ENCODE peak calls at places on chromosomes 11 and 22, in nine cellular contexts. N, O, Y, V, P, Z, Q, I and E are unnamed samples.

GRCh38 chr11:118002541-118003019 is 16.4 kb downstream of the IL10RA start:
- DNase-seq in P (no peak), I (no peak), Y (no peak), O (peak), N (no peak), Z (peak), V (no peak), Q (no peak), E (peak)

GRCh38 chr11:64165842-64166635 is at the start of gene MACROD1:
- DNase-seq in N (peak), O (peak), Q (peak), Y (peak), P (peak), V (peak), I (peak), Z (peak), E (peak)

GRCh38 chr22:25069758-25070461 is 117.4 kb downstream of the KIAA1671 start:
- DNase-seq in O (no peak), N (no peak), Q (no peak), Z (no peak), Y (no peak), P (no peak), I (no peak), V (no peak), E (peak)

GRCh38 chr22:45212306-45212709 is 28.4 kb downstream of the KIAA0930 start:
- DNase-seq in P (peak), V (peak), Q (peak), Y (no peak), N (peak), Z (peak), I (peak), O (peak), E (peak)

GRCh38 chr22:38460367-38460952 is 5.5 kb upstream of the KCNJ4 start:
- DNase-seq in I (no peak), O (no peak), N (no peak), Q (peak), V (no peak), P (no peak), Y (no peak), Z (no peak), E (peak)

GRCh38 chr11:62832346-62833234 is at the start of gene TEX54:
- DNase-seq in O (no peak), V (no peak), P (peak), Y (no peak), Q (no peak), N (no peak), Z (peak), I (no peak), E (peak)

GRCh38 chr11:135073870-135074269 is 661.8 kb upstream of the B3GAT1 start:
- DNase-seq in P (no peak), N (no peak), Y (no peak), Z (no peak), O (no peak), Q (no peak), I (no peak), V (no peak), E (no peak)

GRCh38 chr22:37089451-37089850 is 20.1 kb downstream of the TMPRSS6 start:
- DNase-seq in I (no peak), V (no peak), Y (no peak), P (no peak), Z (peak), N (no peak), O (no peak), Q (no peak), E (no peak)

GRCh38 chr22:38041760-38042584 is 15.2 kb upstream of the PICK1 start:
- DNase-seq in I (no peak), O (no peak), Y (no peak), V (no peak), N (no peak), P (no peak), Z (no peak), Q (no peak), E (no peak)

GRCh38 chr11:3840289-3840869 is 380 bp downstream of the RHOG start:
- DNase-seq in I (no peak), P (no peak), Z (peak), Y (no peak), N (peak), O (no peak), Q (peak), V (no peak), E (peak)

GRCh38 chr22:34236527-34236926 is 316.3 kb upstream of the LARGE1 start:
- DNase-seq in V (no peak), P (no peak), O (peak), Z (no peak), Y (no peak), I (no peak), Q (no peak), N (no peak), E (peak)

GRCh38 chr11:15107730-15108515 is 6.8 kb upstream of the INSC start:
- DNase-seq in O (no peak), V (peak), Z (no peak), P (no peak), I (no peak), N (no peak), Y (no peak), Q (no peak), E (no peak)

GRCh38 chr11:132101861-132102260 is 731.4 kb downstream of the NTM start:
- DNase-seq in P (no peak), Q (peak), Z (no peak), I (no peak), O (no peak), V (peak), N (no peak), Y (no peak), E (no peak)

GRCh38 chr11:69516526-69516925 is 35.1 kb downstream of the LINC01488 start:
- DNase-seq in P (no peak), N (no peak), Y (no peak), O (no peak), I (no peak), V (peak), Z (peak), Q (no peak), E (no peak)

GRCh38 chr11:72251614-72252013 is 7.6 kb upstream of the PHOX2A start:
- DNase-seq in Z (no peak), Q (no peak), Y (no peak), N (no peak), V (no peak), I (no peak), P (no peak), O (no peak), E (no peak)

GRCh38 chr11:3840870-3841425 is at the start of gene RHOG:
- DNase-seq in P (peak), V (peak), Y (peak), Z (peak), Q (peak), N (peak), I (peak), O (peak), E (peak)

GRCh38 chr22:23054531-23055257 is 15.6 kb upstream of the GNAZ start:
- DNase-seq in Y (no peak), P (no peak), V (no peak), Z (no peak), Q (peak), I (no peak), O (no peak), N (no peak), E (no peak)

GRCh38 chr22:23090079-23090835 is 19.9 kb downstream of the GNAZ start:
- DNase-seq in Z (no peak), Y (no peak), V (no peak), Q (no peak), P (no peak), N (no peak), O (no peak), I (no peak), E (no peak)

GRCh38 chr11:123822591-123822990 is 16.4 kb upstream of the OR6M1 start:
- DNase-seq in P (no peak), Y (no peak), O (no peak), Z (no peak), V (peak), I (no peak), Q (no peak), N (no peak), E (no peak)

GRCh38 chr11:33753304-33753703 is 17.1 kb upstream of the CD59 start:
- DNase-seq in I (no peak), Z (no peak), Y (no peak), V (peak), P (no peak), Q (no peak), N (no peak), O (no peak), E (no peak)

GRCh38 chr11:2788751-2789140 is 89.0 kb upstream of the KCNQ1OT1 start:
- DNase-seq in Q (no peak), Y (no peak), O (peak), N (peak), Z (peak), P (no peak), V (no peak), I (no peak), E (peak)

GRCh38 chr22:37295213-37295886 is 13.0 kb downstream of the CYTH4 start:
- DNase-seq in Z (no peak), O (no peak), Y (no peak), Q (no peak), I (no peak), N (no peak), V (no peak), P (no peak), E (peak)

GRCh38 chr11:114226283-114226859 is 69.8 kb upstream of the NNMT start:
- DNase-seq in Z (no peak), O (no peak), V (no peak), I (no peak), N (no peak), P (no peak), Q (no peak), Y (no peak), E (peak)

GRCh38 chr11:66800720-66801428 is 42.4 kb upstream of the RCE1 start:
- DNase-seq in N (no peak), Q (no peak), O (no peak), Y (no peak), Z (no peak), I (no peak), P (no peak), V (no peak), E (no peak)

GRCh38 chr11:114196994-114197702 is 99.1 kb upstream of the NNMT start:
- DNase-seq in Q (no peak), N (no peak), O (no peak), Y (no peak), Z (no peak), P (no peak), V (no peak), I (no peak), E (no peak)

GRCh38 chr11:1619449-1619848 is 2.5 kb downstream of the KRTAP5-4 start:
- DNase-seq in Y (no peak), P (no peak), O (no peak), I (no peak), N (no peak), Z (no peak), V (no peak), Q (no peak), E (no peak)

GRCh38 chr11:17991799-17992433 is 20.9 kb downstream of the SERGEF start:
- DNase-seq in Y (no peak), V (peak), O (no peak), N (peak), Q (peak), I (peak), P (no peak), Z (no peak), E (no peak)

GRCh38 chr22:38826386-38826785 is 17.4 kb downstream of the NPTXR start:
- DNase-seq in N (no peak), I (no peak), Z (peak), Q (no peak), P (no peak), Y (no peak), O (no peak), V (no peak), E (no peak)

DNA sequence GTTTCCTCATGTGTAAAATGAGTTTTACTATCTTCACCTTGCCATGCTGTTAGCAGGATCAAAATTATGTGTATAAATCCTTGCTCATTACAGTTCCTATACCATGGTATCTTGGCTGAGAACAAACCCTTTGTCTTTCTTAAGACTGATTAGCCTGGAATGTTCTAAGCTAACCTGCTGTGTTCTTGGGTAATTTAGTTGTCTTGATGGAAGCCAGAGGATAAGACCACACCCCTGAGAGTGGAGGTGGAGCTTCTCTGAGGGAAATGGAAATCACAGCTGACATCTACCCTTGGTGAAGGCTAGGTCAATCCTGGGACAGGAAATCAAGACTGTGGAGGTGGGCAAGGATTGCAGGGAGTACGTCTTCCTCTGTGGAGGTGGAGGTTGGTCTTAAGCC is 206.1 kb upstream of the ARHGAP20 start:
- DNase-seq in Z (no peak), V (no peak), P (no peak), Q (no peak), I (no peak), Y (no peak), N (no peak), O (no peak), E (no peak)
- H3K27ac ChIP-seq in Z (no peak), V (no peak), P (no peak), Q (no peak), I (no peak), Y (no peak), N (no peak), O (no peak), E (no peak)

GRCh38 chr11:27930946-27931345 is 177.0 kb downstream of the KIF18A start:
- DNase-seq in Q (no peak), N (no peak), Y (no peak), I (no peak), P (no peak), Z (no peak), O (no peak), V (no peak), E (no peak)

GRCh38 chr11:27938011-27938410 is 169.9 kb downstream of the KIF18A start:
- DNase-seq in V (peak), P (no peak), Q (no peak), Z (no peak), N (no peak), Y (no peak), O (no peak), I (no peak), E (no peak)

GRCh38 chr11:27934830-27935145 is 173.2 kb downstream of the KIF18A start:
- DNase-seq in Y (no peak), O (no peak), N (peak), I (peak), V (peak), Q (no peak), Z (no peak), P (no peak), E (no peak)

DNA sequence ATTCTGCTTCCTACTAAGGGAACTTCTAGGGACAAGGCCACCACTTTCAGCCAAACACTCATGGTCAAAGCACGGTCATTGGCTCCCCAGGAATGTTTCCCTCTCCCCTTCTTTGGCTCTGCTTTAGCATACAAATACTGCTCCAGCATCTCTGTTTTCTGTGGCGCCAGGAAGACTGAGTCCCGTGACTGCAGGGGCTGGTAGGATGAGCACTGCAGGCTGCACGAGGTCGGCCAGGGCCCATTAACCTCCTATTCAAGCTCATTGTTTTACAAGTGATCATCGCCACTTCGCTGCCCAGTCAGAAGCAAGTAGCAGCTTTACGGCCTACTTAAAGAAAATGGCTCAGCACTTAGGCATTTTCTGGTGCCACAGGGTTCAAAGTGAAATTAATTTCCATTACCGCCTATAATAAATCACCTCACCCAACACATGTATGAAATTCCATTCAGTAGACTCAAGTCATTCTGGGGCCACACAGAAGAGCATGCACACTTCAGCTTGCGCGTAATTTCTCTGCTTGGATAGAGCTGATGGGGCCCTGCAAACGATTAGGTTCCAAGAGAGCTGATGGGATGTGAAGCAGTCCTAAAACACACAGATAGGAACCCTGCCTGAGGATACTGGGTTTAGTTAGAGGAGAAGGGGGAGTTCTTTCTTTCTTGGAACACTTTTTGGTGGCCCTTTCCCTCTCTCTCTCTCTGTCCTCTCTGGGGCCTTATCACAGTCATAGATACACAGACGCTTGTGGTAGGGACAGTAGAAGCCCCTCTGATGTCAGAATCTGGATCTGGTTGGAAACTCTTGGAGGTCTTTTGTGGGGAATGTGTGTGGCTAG is 173.7 kb downstream of the KIF18A start:
- DNase-seq in V (peak), Q (peak), Z (no peak), Y (no peak), O (no peak), I (peak), N (peak), P (no peak), E (no peak)
- H3K4me3 ChIP-seq in V (peak), Q (no peak), Z (no peak), Y (no peak), O (no peak), I (no peak), N (no peak), P (no peak), E (no peak)

GRCh38 chr22:41518048-41518347 is 26.3 kb downstream of the POLR3H start:
- DNase-seq in N (no peak), Z (no peak), V (no peak), I (no peak), Q (no peak), O (no peak), P (no peak), Y (no peak), E (no peak)
- H3K27ac ChIP-seq in N (no peak), Z (no peak), V (no peak), I (no peak), Q (no peak), O (peak), P (peak), Y (no peak), E (no peak)

DNA sequence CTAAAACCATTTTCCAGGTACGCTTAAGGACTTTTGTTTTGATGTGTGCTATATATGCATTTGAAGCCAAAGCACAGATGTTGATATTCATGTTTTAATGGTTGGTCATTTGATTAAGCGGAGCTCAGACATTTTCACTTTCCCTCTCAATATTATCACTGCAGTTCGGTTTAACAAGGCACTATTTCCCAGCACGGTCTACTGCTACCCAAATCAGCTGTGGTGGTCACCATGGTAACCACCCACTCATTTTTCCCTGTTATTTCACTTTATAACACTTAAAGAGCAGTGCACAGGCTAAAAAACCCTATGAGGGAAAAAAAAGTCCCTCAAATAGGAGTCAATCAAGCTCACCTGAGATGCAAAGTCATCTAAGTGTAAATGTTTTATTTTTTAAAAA is 439.6 kb upstream of the CCDC90B start:
- DNase-seq in P (no peak), O (no peak), V (peak), Z (no peak), Y (no peak), N (no peak), I (no peak), Q (no peak), E (no peak)
- H3K4me3 ChIP-seq in P (peak), O (no peak), V (no peak), Z (no peak), Y (no peak), N (no peak), I (no peak), Q (peak), E (no peak)